ENCODE peak calls at places on chromosome 10, in five cellular contexts. L is spleen, V is ovary, A is transverse colon, F is stomach. J is an unnamed sample.

GRCh38 chr10:77641788-77642397 is 4.3 kb upstream of the KCNMA1 start:
- DNase-seq in L (no peak), V (peak; percentile 67), A (peak; percentile 64), F (peak; percentile 77), J (peak; percentile 42)

GRCh38 chr10:42938351-42938750 is 138.5 kb upstream of the RET start:
- DNase-seq in L (peak; percentile 65), V (no peak), A (no peak), F (no peak), J (no peak)

GRCh38 chr10:61939575-61940301 is 38.2 kb downstream of the ARID5B start:
- DNase-seq in L (no peak), V (no peak), A (no peak), F (no peak), J (no peak)

GRCh38 chr10:79393221-79393923 is 46.1 kb downstream of the PPIF start:
- DNase-seq in L (peak; percentile 62), V (peak; percentile 15), A (peak; percentile 5), F (no peak), J (peak; percentile 10)

GRCh38 chr10:93357680-93358079 is 124.5 kb downstream of the MYOF start:
- DNase-seq in L (no peak), V (no peak), A (no peak), F (no peak), J (no peak)

GRCh38 chr10:122116331-122116730 is 127.4 kb downstream of the TACC2 start:
- DNase-seq in L (no peak), V (no peak), A (no peak), F (no peak), J (no peak)

GRCh38 chr10:50561816-50562215 is 61.9 kb downstream of the SGMS1 start:
- DNase-seq in L (no peak), V (no peak), A (no peak), F (no peak), J (no peak)

GRCh38 chr10:131776496-131776895 is 124.3 kb upstream of the PPP2R2D start:
- DNase-seq in L (no peak), V (no peak), A (no peak), F (peak; percentile 15), J (no peak)

GRCh38 chr10:26199841-26200240 is 16.7 kb upstream of the GAD2 start:
- DNase-seq in L (no peak), V (no peak), A (no peak), F (no peak), J (no peak)

GRCh38 chr10:32104622-32105509 is 48.6 kb upstream of the KIF5B start:
- DNase-seq in L (no peak), V (no peak), A (no peak), F (no peak), J (no peak)

GRCh38 chr10:97718659-97719142 is 5.2 kb downstream of the MARVELD1 start:
- DNase-seq in L (peak; percentile 67), V (peak; percentile 78), A (peak; percentile 94), F (peak; percentile 85), J (peak; percentile 73)

GRCh38 chr10:77297370-77297692 is 340.3 kb downstream of the KCNMA1 start:
- DNase-seq in L (no peak), V (no peak), A (no peak), F (no peak), J (peak; percentile 40)

GRCh38 chr10:131892817-131893675 is 7.8 kb upstream of the PPP2R2D start:
- DNase-seq in L (peak; percentile 54), V (no peak), A (no peak), F (no peak), J (no peak)

GRCh38 chr10:8688881-8689280 is 634.4 kb downstream of the GATA3 start:
- DNase-seq in L (no peak), V (no peak), A (no peak), F (no peak), J (no peak)

GRCh38 chr10:132098539-132099421 is 33.0 kb downstream of the JAKMIP3 start:
- DNase-seq in L (peak; percentile 57), V (no peak), A (no peak), F (peak; percentile 14), J (no peak)

GRCh38 chr10:51092402-51092801 is 18.1 kb downstream of the PRKG1 start:
- DNase-seq in L (no peak), V (peak; percentile 67), A (peak; percentile 63), F (peak; percentile 53), J (peak; percentile 86)

GRCh38 chr10:4723860-4724259 is 102.1 kb upstream of the AKR1E2 start:
- DNase-seq in L (no peak), V (no peak), A (no peak), F (no peak), J (no peak)

GRCh38 chr10:49062229-49062628 is 53.1 kb downstream of the VSTM4 start:
- DNase-seq in L (no peak), V (no peak), A (no peak), F (no peak), J (no peak)

GRCh38 chr10:8065651-8066050 is 11.2 kb downstream of the GATA3 start:
- DNase-seq in L (no peak), V (no peak), A (no peak), F (no peak), J (no peak)

GRCh38 chr10:96645191-96645721 is 58.4 kb upstream of the TM9SF3 start:
- DNase-seq in L (peak; percentile 84), V (no peak), A (peak; percentile 19), F (no peak), J (no peak)

GRCh38 chr10:50515420-50515819 is 108.3 kb downstream of the SGMS1 start:
- DNase-seq in L (no peak), V (no peak), A (no peak), F (no peak), J (no peak)

DNA sequence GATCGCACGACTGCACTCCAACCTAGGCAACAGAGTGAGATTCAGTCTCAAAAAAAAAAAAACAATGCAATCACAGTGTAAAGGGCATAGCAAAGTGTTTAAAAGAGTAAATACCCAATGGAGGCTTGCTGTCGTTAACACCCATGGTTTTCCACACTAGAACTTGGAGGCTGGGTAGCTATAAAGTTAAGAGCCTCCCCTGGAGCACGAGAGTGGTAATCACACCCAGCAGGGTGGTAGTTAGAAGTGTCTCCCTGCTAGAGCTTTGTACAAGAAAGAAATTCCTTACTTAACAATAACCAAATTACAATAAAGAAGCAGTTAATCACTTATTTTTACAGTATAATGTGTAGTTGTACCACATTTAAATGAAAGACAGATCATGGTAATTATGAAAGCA is 1078.9 kb downstream of the NRG3 start:
- DNase-seq in L (no peak), V (no peak), A (no peak), F (no peak), J (no peak)
- TF ChIP-seq CTCF in L (no peak), V (no peak), A (no peak), F (no peak), J (no peak)

GRCh38 chr10:60778978-60779668 is 845 bp downstream of the CDK1 start:
- DNase-seq in L (no peak), V (no peak), A (no peak), F (no peak), J (no peak)
- H3K4me3 ChIP-seq in L (peak overlapping the region; percentile 67), V (peak overlapping the region; percentile 51), A (peak overlapping the region; percentile 49), F (peak overlapping the region; percentile 91), J (peak overlapping the region; percentile 61)

GRCh38 chr10:102870221-102870620 is 951 bp downstream of the AS3MT start:
- DNase-seq in L (no peak), V (no peak), A (no peak), F (no peak), J (no peak)

GRCh38 chr10:102865620-102866019 is 3.6 kb upstream of the AS3MT start:
- DNase-seq in L (no peak), V (no peak), A (no peak), F (no peak), J (no peak)

GRCh38 chr10:102863660-102864059 is 5.6 kb upstream of the AS3MT start:
- DNase-seq in L (no peak), V (no peak), A (no peak), F (no peak), J (no peak)

GRCh38 chr10:102868976-102869289 is 337 bp upstream of the AS3MT start:
- DNase-seq in L (no peak), V (no peak), A (no peak), F (no peak), J (no peak)

DNA sequence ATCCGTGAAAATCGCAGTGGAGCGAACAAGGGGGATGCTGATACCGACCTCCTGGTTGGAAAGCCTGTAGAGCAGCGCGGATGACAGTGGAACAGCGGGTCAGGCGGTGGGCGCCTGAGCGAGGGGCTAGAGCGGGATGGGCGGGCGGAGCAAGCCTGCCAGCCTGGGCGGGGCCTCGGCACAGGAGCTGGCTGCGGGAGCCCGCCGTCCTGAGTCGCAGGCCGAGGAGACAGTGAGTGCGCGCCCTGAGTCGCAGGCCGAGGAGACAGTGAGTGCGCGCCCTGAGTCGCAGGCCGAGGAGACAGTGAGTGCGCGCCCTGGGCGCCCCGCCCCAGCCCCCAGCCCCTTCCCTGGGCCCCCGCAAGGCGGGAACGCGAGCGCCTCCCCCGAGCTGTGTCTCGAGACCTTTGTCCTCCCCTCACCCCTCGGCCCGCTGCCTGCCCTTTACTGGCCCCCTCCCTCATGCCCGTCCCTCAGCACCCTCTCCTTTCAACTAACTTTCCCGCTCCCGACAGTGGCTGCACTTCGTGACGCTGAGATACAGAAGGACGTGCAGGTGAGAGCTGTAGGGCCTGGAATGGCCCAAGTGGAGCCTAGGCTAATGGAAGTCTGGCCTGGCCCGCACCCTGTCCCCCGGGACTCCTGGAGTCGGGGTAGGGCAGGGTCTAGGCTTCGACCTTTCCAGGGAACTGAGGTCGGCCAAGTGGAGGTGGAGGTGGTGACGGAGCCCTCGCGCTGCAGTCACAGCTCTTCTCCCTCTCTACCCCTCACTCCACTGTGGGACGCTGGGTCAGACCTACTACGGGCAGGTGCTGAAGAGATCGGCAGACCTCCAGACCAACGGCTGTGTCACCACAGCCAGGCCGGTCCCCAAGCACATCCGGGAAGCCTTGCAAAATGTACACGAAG is at the start of gene AS3MT:
- DNase-seq in L (peak; percentile 76), V (peak; percentile 52), A (peak; percentile 22), F (no peak), J (peak; percentile 29)
- TF ChIP-seq POLR2A in L (no peak), V (no peak), A (no peak), F (no peak), J (no peak)

GRCh38 chr10:14036233-14036632 is 294.5 kb downstream of the FRMD4A start:
- DNase-seq in L (no peak), V (no peak), A (no peak), F (no peak), J (no peak)

GRCh38 chr10:14035506-14035905 is 295.2 kb downstream of the FRMD4A start:
- DNase-seq in L (no peak), V (no peak), A (no peak), F (no peak), J (no peak)

DNA sequence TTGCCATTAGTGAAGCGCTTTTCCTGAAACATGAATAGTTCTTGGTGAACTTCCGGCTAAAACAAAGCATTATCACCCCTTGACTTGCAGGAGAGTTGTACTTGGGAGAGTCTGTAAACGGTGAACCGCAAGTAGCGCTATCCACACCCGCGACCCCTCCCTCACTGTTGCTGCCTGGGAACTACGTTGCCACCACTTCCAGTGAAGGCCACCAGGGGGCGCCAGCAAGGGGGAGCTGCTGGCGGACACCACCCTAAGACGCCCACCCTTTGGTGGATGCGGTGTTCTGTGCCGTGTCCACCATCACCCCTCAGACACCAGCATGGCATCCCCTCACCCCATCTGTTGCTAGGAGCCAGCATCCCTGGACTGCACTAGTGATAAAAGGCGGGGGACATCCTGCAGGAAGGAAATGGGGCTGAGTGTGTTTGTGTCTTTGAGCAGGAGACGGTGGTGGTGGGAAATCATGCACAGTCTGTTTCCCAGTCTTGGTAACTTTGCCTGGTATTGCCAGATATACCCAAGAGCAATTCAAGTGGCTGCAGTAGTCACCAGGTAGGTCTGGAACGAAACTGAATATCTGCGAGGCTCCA is 298.2 kb downstream of the FRMD4A start:
- DNase-seq in L (peak; percentile 77), V (no peak), A (no peak), F (no peak), J (no peak)
- TF ChIP-seq CTCF in L (peak; percentile 20), V (no peak), A (peak; percentile 37), F (no peak), J (peak; percentile 23)

J was measured in uterus.